ENCODE peak calls at places on chromosome 10, in nine cellular contexts. C is endothelial cell, U is RWPE1, H is stomach, D is mucosa of descending colon, B is astrocyte of the spinal cord, R is foreskin fibroblast, P is HFFc6, F is A673. Z is an unnamed sample.

GRCh38 chr10:95261926-95262325 is 28.9 kb downstream of the PDLIM1 start:
- DNase-seq in C (no peak), U (no peak), H (no peak), D (no peak), B (no peak), R (no peak), P (no peak), F (no peak), Z (no peak)

GRCh38 chr10:76150886-76151288 is 719.5 kb downstream of the LRMDA start:
- DNase-seq in C (no peak), U (no peak), H (peak), D (no peak), B (no peak), R (no peak), P (no peak), F (no peak), Z (no peak)

GRCh38 chr10:69065406-69066361 is 22.2 kb upstream of the SRGN start:
- DNase-seq in C (no peak), U (no peak), H (no peak), D (no peak), B (peak), R (peak), P (peak), F (no peak), Z (no peak)

GRCh38 chr10:71314028-71314693 is 4.9 kb upstream of the SLC29A3 start:
- DNase-seq in C (peak), U (peak), H (peak), D (peak), B (peak), R (peak), P (no peak), F (peak), Z (no peak)

GRCh38 chr10:10807106-10807505 is 210.6 kb upstream of the CELF2 start:
- DNase-seq in C (no peak), U (no peak), H (no peak), D (no peak), B (no peak), R (no peak), P (no peak), F (no peak), Z (no peak)

GRCh38 chr10:103833731-103834365 is 21.5 kb downstream of the SH3PXD2A start:
- DNase-seq in C (peak), U (no peak), H (no peak), D (peak), B (peak), R (peak), P (no peak), F (no peak), Z (no peak)

GRCh38 chr10:125626671-125627070 is 56.3 kb downstream of the TEX36 start:
- DNase-seq in C (peak), U (no peak), H (no peak), D (no peak), B (no peak), R (no peak), P (no peak), F (peak), Z (no peak)

GRCh38 chr10:61052469-61053205 is 108.7 kb upstream of the RHOBTB1 start:
- DNase-seq in C (no peak), U (no peak), H (no peak), D (no peak), B (no peak), R (no peak), P (no peak), F (no peak), Z (no peak)

GRCh38 chr10:75083972-75084833 is 27.3 kb upstream of the SAMD8 start:
- DNase-seq in C (no peak), U (no peak), H (no peak), D (no peak), B (no peak), R (peak), P (peak), F (no peak), Z (no peak)

GRCh38 chr10:42654419-42654818 is 16.0 kb upstream of the ZNF33B start:
- DNase-seq in C (no peak), U (no peak), H (no peak), D (no peak), B (no peak), R (no peak), P (no peak), F (no peak), Z (no peak)

GRCh38 chr10:21519327-21519933 is 6.1 kb downstream of the SKIDA1 start:
- DNase-seq in C (no peak), U (no peak), H (no peak), D (no peak), B (no peak), R (peak), P (no peak), F (no peak), Z (no peak)

GRCh38 chr10:11685787-11686218 is 56.4 kb upstream of the ECHDC3 start:
- DNase-seq in C (no peak), U (peak), H (peak), D (peak), B (peak), R (no peak), P (no peak), F (peak), Z (no peak)

GRCh38 chr10:114714281-114714741 is 56.2 kb upstream of the ABLIM1 start:
- DNase-seq in C (no peak), U (peak), H (peak), D (peak), B (peak), R (peak), P (peak), F (no peak), Z (peak)

GRCh38 chr10:110843031-110843430 is 28.7 kb upstream of the PDCD4 start:
- DNase-seq in C (no peak), U (no peak), H (no peak), D (peak), B (no peak), R (no peak), P (no peak), F (peak), Z (no peak)

GRCh38 chr10:109219935-109220334 is 703.4 kb downstream of the XPNPEP1 start:
- DNase-seq in C (no peak), U (no peak), H (no peak), D (no peak), B (no peak), R (no peak), P (no peak), F (no peak), Z (no peak)

GRCh38 chr10:13831711-13832110 is 244.9 kb downstream of the PRPF18 start:
- DNase-seq in C (peak), U (no peak), H (no peak), D (peak), B (peak), R (no peak), P (no peak), F (no peak), Z (no peak)

GRCh38 chr10:6494934-6495592 is 85.0 kb downstream of the PRKCQ start:
- DNase-seq in C (no peak), U (no peak), H (no peak), D (peak), B (no peak), R (no peak), P (no peak), F (no peak), Z (no peak)

GRCh38 chr10:59907918-59908807 is 1.8 kb upstream of the CCDC6 start:
- DNase-seq in C (peak), U (no peak), H (peak), D (peak), B (peak), R (peak), P (peak), F (peak), Z (peak)

GRCh38 chr10:11687357-11687771 is 54.8 kb upstream of the ECHDC3 start:
- DNase-seq in C (no peak), U (peak), H (no peak), D (no peak), B (no peak), R (no peak), P (no peak), F (no peak), Z (no peak)

GRCh38 chr10:58994226-58995057 is 182.0 kb upstream of the PHYHIPL start:
- DNase-seq in C (no peak), U (no peak), H (no peak), D (no peak), B (peak), R (peak), P (no peak), F (no peak), Z (no peak)

GRCh38 chr10:21724695-21725371 is 190.8 kb downstream of the MLLT10 start:
- DNase-seq in C (peak), U (peak), H (peak), D (peak), B (peak), R (peak), P (peak), F (peak), Z (peak)

GRCh38 chr10:13693783-13694450 is 107.2 kb downstream of the PRPF18 start:
- DNase-seq in C (no peak), U (no peak), H (no peak), D (no peak), B (no peak), R (no peak), P (no peak), F (no peak), Z (no peak)

GRCh38 chr10:88793747-88794299 is 8.7 kb upstream of the LIPM start:
- DNase-seq in C (no peak), U (peak), H (no peak), D (no peak), B (peak), R (peak), P (peak), F (peak), Z (no peak)

GRCh38 chr10:92430103-92430502 is 139.1 kb downstream of the MARCHF5 start:
- DNase-seq in C (no peak), U (no peak), H (no peak), D (no peak), B (no peak), R (no peak), P (no peak), F (no peak), Z (no peak)

GRCh38 chr10:13721486-13721885 is 134.7 kb downstream of the PRPF18 start:
- DNase-seq in C (no peak), U (no peak), H (no peak), D (no peak), B (no peak), R (no peak), P (no peak), F (no peak), Z (no peak)

GRCh38 chr10:106053031-106053430 is 1111.5 kb downstream of the SORCS1 start:
- DNase-seq in C (no peak), U (no peak), H (no peak), D (no peak), B (no peak), R (no peak), P (no peak), F (no peak), Z (no peak)

GRCh38 chr10:104331208-104331838 is 6.9 kb downstream of the ITPRIP start:
- DNase-seq in C (no peak), U (peak), H (peak), D (no peak), B (peak), R (peak), P (peak), F (peak), Z (no peak)

GRCh38 chr10:117499248-117500105 is 43.1 kb upstream of the EMX2 start:
- DNase-seq in C (no peak), U (no peak), H (no peak), D (no peak), B (no peak), R (no peak), P (no peak), F (no peak), Z (no peak)

GRCh38 chr10:103967433-103968142 is 648 bp downstream of the SLK start:
- DNase-seq in C (peak), U (peak), H (no peak), D (peak), B (peak), R (peak), P (no peak), F (peak), Z (no peak)

GRCh38 chr10:73873163-73873842 is 1.1 kb downstream of the CAMK2G start:
- DNase-seq in C (no peak), U (no peak), H (no peak), D (no peak), B (no peak), R (no peak), P (no peak), F (no peak), Z (no peak)

GRCh38 chr10:97547889-97548485 is 24.6 kb upstream of the ANKRD2 start:
- DNase-seq in C (no peak), U (no peak), H (no peak), D (no peak), B (peak), R (peak), P (no peak), F (no peak), Z (no peak)

GRCh38 chr10:2543974-2544373 is 523.4 kb upstream of the PFKP start:
- DNase-seq in C (no peak), U (no peak), H (no peak), D (no peak), B (no peak), R (no peak), P (no peak), F (no peak), Z (no peak)

GRCh38 chr10:84366041-84366440 is 37.7 kb downstream of the CCSER2 start:
- DNase-seq in C (no peak), U (no peak), H (no peak), D (no peak), B (no peak), R (no peak), P (no peak), F (no peak), Z (no peak)

GRCh38 chr10:131250454-131251145 is 60.9 kb downstream of the TCERG1L start:
- DNase-seq in C (no peak), U (no peak), H (no peak), D (no peak), B (no peak), R (no peak), P (no peak), F (no peak), Z (no peak)

GRCh38 chr10:123913688-123914268 is 22.2 kb upstream of the CPXM2 start:
- DNase-seq in C (no peak), U (no peak), H (no peak), D (no peak), B (no peak), R (no peak), P (no peak), F (no peak), Z (no peak)

GRCh38 chr10:129058664-129059155 is 408.3 kb upstream of the MGMT start:
- DNase-seq in C (no peak), U (no peak), H (no peak), D (no peak), B (no peak), R (no peak), P (no peak), F (no peak), Z (no peak)

DNA sequence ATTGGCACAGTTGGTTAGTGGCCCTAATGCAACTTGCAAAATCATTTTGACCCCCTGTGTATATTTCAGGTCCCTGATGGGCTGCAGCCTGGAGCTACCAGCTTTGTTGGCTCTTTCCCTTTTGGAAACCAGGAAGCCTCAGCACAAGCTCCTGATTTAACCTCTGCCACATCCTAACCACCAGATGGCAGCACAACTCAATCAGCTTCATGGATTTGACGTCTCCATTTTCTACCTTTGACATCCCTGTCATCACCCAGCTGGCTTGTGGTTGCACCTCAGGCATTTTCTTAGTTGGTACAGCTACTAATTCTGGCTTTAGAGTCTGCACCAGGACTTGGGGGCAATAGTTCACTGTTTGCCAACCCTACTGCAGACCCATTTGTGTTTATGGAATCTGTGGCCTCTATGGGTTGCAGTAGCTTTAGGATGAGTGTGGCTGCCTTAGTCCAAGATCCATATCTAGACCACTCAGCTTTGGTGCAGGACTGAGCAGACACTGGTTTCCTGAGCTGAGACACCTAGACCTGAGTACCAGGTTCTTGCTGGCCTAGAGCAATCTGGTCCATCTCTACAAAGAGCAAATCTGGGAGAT is 456.2 kb downstream of the REEP3 start:
- DNase-seq in C (peak), U (peak), H (no peak), D (peak), B (peak), R (peak), P (peak), F (peak), Z (no peak)
- TF ChIP-seq CTCF in C (peak), U (peak), H (no peak), D (peak), B (peak), R (peak), P (peak), F (peak), Z (peak)

GRCh38 chr10:35639651-35640311 is 2.3 kb downstream of the FZD8 start:
- DNase-seq in C (peak), U (no peak), H (peak), D (peak), B (peak), R (peak), P (no peak), F (peak), Z (no peak)
- TF ChIP-seq CTCF in C (no peak), U (no peak), H (no peak), D (no peak), B (peak), R (no peak), P (no peak), F (no peak), Z (peak)

GRCh38 chr10:33215154-33215553 is 119.3 kb downstream of the NRP1 start:
- DNase-seq in C (no peak), U (no peak), H (no peak), D (no peak), B (peak), R (peak), P (peak), F (no peak), Z (no peak)

GRCh38 chr10:33214174-33214573 is 120.3 kb downstream of the NRP1 start:
- DNase-seq in C (no peak), U (no peak), H (no peak), D (no peak), B (no peak), R (no peak), P (no peak), F (peak), Z (no peak)

GRCh38 chr10:33211123-33211878 is 123.2 kb downstream of the NRP1 start:
- DNase-seq in C (no peak), U (no peak), H (no peak), D (no peak), B (peak), R (peak), P (peak), F (no peak), Z (peak)

GRCh38 chr10:33209777-33210176 is 124.7 kb downstream of the NRP1 start:
- DNase-seq in C (no peak), U (no peak), H (no peak), D (no peak), B (no peak), R (no peak), P (no peak), F (no peak), Z (no peak)

GRCh38 chr10:33212061-33212748 is 122.3 kb downstream of the NRP1 start:
- DNase-seq in C (no peak), U (no peak), H (no peak), D (no peak), B (no peak), R (peak), P (no peak), F (no peak), Z (no peak)
- TF ChIP-seq CTCF in C (no peak), U (no peak), H (no peak), D (no peak), B (no peak), R (no peak), P (no peak), F (no peak), Z (no peak)

GRCh38 chr10:62268399-62269076 is at the start of gene RTKN2:
- DNase-seq in C (peak), U (peak), H (peak), D (peak), B (peak), R (peak), P (peak), F (peak), Z (peak)
- TF ChIP-seq CTCF in C (no peak), U (no peak), H (no peak), D (no peak), B (no peak), R (no peak), P (no peak), F (no peak), Z (no peak)

Z was measured in AG04450.